ENCODE peak calls at places on chromosomes 4 and X, in eight cellular contexts. T is heart left ventricle; B is MCF 10A; L is pancreas; N is A549; G is uterus; A is fibroblast of lung; Z is CD8-positive, alpha-beta T cell. I is an unnamed sample.

GRCh38 chr4:6480532-6481088 is 8.2 kb upstream of the PPP2R2C start:
- DNase-seq in T (no peak), B (no peak), L (no peak), N (no peak), G (no peak), A (no peak), Z (no peak), I (no peak)

GRCh38 chrX:48751343-48751742 is 10.2 kb upstream of the GLOD5 start:
- DNase-seq in T (no peak), B (no peak), L (no peak), N (no peak), G (no peak), A (no peak), Z (no peak), I (no peak)

GRCh38 chr4:19883841-19884240 is 367.9 kb upstream of the SLIT2 start:
- DNase-seq in T (no peak), B (peak; percentile 4), L (no peak), N (no peak), G (no peak), A (peak; percentile 70), Z (no peak), I (no peak)

GRCh38 chr4:24885342-24885741 is 27.5 kb downstream of the CCDC149 start:
- DNase-seq in T (no peak), B (no peak), L (no peak), N (no peak), G (no peak), A (no peak), Z (no peak), I (no peak)

GRCh38 chrX:132171478-132171877 is 43.7 kb upstream of the FRMD7 start:
- DNase-seq in T (no peak), B (peak; percentile 8), L (no peak), N (peak; percentile 11), G (no peak), A (peak; percentile 0), Z (no peak), I (no peak)

GRCh38 chr4:89998350-89999098 is 103.9 kb downstream of the MMRN1 start:
- DNase-seq in T (no peak), B (no peak), L (no peak), N (no peak), G (no peak), A (no peak), Z (no peak), I (no peak)

GRCh38 chr4:128615197-128615596 is 194.3 kb upstream of the JADE1 start:
- DNase-seq in T (no peak), B (no peak), L (no peak), N (no peak), G (no peak), A (no peak), Z (no peak), I (no peak)

GRCh38 chr4:10524196-10524833 is 67.1 kb upstream of the ZNF518B start:
- DNase-seq in T (no peak), B (peak; percentile 20), L (no peak), N (no peak), G (no peak), A (no peak), Z (no peak), I (no peak)

GRCh38 chrX:20596856-20597255 is 330.1 kb upstream of the RPS6KA3 start:
- DNase-seq in T (no peak), B (no peak), L (no peak), N (no peak), G (no peak), A (no peak), Z (no peak), I (no peak)

GRCh38 chr4:71259305-71259704 is 79.5 kb upstream of the SLC4A4 start:
- DNase-seq in T (no peak), B (no peak), L (no peak), N (no peak), G (no peak), A (no peak), Z (no peak), I (no peak)

GRCh38 chr4:109494538-109494937 is 60.9 kb downstream of the SEC24B start:
- DNase-seq in T (peak; percentile 24), B (no peak), L (no peak), N (no peak), G (no peak), A (no peak), Z (no peak), I (no peak)

GRCh38 chr4:113407409-113407808 is 354.1 kb downstream of the CAMK2D start:
- DNase-seq in T (no peak), B (no peak), L (no peak), N (no peak), G (no peak), A (no peak), Z (no peak), I (no peak)

GRCh38 chr4:20203508-20203907 is 48.2 kb upstream of the SLIT2 start:
- DNase-seq in T (no peak), B (peak; percentile 58), L (no peak), N (no peak), G (no peak), A (peak; percentile 78), Z (no peak), I (no peak)

GRCh38 chrX:68889244-68889643 is 60.4 kb downstream of the EFNB1 start:
- DNase-seq in T (no peak), B (no peak), L (no peak), N (no peak), G (no peak), A (no peak), Z (no peak), I (no peak)

GRCh38 chr4:4590496-4590895 is 48.6 kb upstream of the STX18 start:
- DNase-seq in T (no peak), B (no peak), L (no peak), N (no peak), G (no peak), A (peak; percentile 28), Z (no peak), I (no peak)

GRCh38 chr4:23718435-23718834 is 171.4 kb downstream of the PPARGC1A start:
- DNase-seq in T (no peak), B (no peak), L (no peak), N (no peak), G (no peak), A (no peak), Z (no peak), I (no peak)

DNA sequence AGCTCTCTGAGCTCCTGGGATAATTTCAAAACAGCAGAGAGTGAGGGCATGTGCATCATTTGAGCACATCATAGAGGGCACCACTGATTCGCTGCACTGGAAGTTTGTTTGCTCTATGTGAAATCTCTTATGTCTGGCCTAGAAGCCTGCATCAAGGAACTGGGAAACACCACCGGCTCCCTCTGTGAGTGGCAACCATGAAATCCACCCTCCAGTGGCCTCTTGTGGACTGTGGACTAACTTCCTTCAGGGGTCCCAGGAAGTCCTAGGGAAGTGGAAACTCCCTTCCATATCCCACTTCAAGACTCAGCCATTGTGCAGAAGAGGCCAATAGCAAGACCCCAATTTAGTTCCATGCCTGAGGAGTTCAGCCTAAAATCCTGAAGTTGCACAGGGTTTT is 48.0 kb upstream of the IGFBP7 start:
- DNase-seq in T (no peak), B (no peak), L (no peak), N (peak; percentile 39), G (no peak), A (peak; percentile 12), Z (no peak), I (no peak)
- TF ChIP-seq CTCF in T (no peak), B (no peak), L (no peak), N (peak; percentile 12), G (no peak), A (no peak), Z (no peak), I (no peak)

GRCh38 chrX:47160781-47161180 is 15.8 kb downstream of the RBM10 start:
- DNase-seq in T (no peak), B (no peak), L (peak; percentile 11), N (no peak), G (no peak), A (no peak), Z (no peak), I (no peak)

GRCh38 chrX:47156611-47157520 is 11.8 kb downstream of the RBM10 start:
- DNase-seq in T (no peak), B (no peak), L (peak; percentile 49), N (no peak), G (no peak), A (no peak), Z (no peak), I (no peak)

GRCh38 chrX:47162927-47163583 is 18.0 kb downstream of the RBM10 start:
- DNase-seq in T (no peak), B (no peak), L (no peak), N (no peak), G (no peak), A (no peak), Z (no peak), I (no peak)

GRCh38 chrX:47158781-47159180 is 13.8 kb downstream of the RBM10 start:
- DNase-seq in T (no peak), B (no peak), L (peak; percentile 8), N (no peak), G (no peak), A (no peak), Z (no peak), I (no peak)

DNA sequence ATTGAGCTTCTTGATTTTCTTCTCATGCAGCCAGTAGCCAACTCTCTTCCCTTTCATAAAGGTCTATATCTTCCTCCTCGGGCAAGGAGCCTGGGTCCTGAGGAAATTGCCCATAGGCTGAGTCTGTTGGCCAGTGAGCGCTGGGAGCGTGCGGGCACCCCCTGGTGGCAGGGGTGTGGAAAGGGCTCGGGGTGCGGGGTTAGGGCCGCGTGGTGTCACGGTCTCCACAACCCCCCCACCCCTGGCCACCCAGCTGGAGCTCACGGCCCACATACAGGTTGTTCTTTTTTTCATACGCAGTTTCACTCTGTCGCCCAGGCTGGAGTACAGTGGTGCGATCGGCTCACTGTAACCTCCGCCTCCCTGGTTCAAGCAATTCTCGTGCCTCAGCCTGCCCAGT is 13.1 kb downstream of the RBM10 start:
- DNase-seq in T (no peak), B (no peak), L (peak; percentile 48), N (no peak), G (no peak), A (no peak), Z (no peak), I (no peak)
- TF ChIP-seq CTCF in T (no peak), B (no peak), L (no peak), N (no peak), G (no peak), A (no peak), Z (no peak), I (no peak)

DNA sequence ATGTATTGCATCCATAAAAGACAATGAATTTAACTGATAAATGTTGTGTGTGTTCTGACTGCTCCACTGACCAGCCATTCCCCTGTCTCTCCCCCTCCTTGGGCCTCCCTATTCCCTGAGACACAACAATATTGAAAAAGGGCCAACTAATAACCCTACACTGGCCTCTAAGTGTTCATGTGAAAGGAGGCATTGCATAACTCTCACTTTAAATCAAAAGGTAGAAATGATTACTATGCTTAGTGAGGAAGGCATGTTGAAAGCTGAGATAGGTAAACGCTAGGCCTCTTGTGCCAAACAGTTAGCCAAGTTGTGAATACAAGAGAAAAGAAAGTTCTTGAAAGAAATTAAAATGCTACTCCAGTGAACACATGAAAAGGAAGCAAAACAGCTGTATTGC is 152.7 kb downstream of the POU4F2 start:
- DNase-seq in T (no peak), B (no peak), L (no peak), N (no peak), G (no peak), A (no peak), Z (no peak), I (no peak)
- TF ChIP-seq CTCF in T (no peak), B (no peak), L (no peak), N (no peak), G (no peak), A (no peak), Z (no peak), I (no peak)

DNA sequence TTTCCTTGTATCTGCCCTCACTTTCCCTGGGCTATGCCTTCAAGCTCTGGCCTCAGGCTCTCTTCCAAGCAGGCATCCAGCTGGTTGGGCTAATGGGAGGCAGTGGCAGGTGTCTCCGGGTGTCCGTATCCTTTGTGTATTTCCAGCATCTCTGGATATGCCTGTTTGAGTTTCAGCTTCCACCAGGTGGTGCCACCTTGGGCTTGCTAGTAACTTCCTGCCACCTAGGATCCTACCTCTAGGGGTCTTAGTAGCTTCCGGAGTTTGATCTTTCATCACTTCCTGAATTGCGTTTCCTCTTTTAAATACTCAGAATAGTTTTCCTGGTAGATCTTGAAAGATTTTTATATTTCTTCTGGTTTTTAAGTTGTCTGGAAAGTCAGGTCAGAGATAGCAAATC is 23.2 kb upstream of the ANOS1 start:
- DNase-seq in T (no peak), B (no peak), L (no peak), N (peak; percentile 33), G (no peak), A (no peak), Z (no peak), I (no peak)
- TF ChIP-seq CTCF in T (no peak), B (no peak), L (no peak), N (no peak), G (no peak), A (peak; percentile 8), Z (no peak), I (no peak)

I was measured in lower lobe of right lung.